ENCODE peak calls at places on chromosomes 3 and 15, in nine cellular contexts. M is mucosa of descending colon; N is A549; O is heart right ventricle; B is HCT116; Q is CD8-positive, alpha-beta T cell; U is heart left ventricle; L is RWPE2; K is psoas muscle. F is an unnamed sample.

GRCh38 chr3:112378989-112379692 is 46.2 kb downstream of the CD200 start:
- ATAC-seq in M (peak; percentile 26), N (no peak), O (no peak), B (no peak), Q (no peak), U (no peak), L (peak; percentile 95), K (no peak), F (no peak)

GRCh38 chr3:149501524-149501923 is 27.0 kb downstream of the TM4SF4 start:
- ATAC-seq in M (no peak), N (peak; percentile 21), O (no peak), B (no peak), Q (no peak), U (peak; percentile 29), L (no peak), K (peak; percentile 44), F (peak; percentile 46)

GRCh38 chr3:72178463-72179106 is 393.6 kb upstream of the PROK2 start:
- ATAC-seq in M (no peak), N (no peak), O (no peak), B (no peak), Q (no peak), U (no peak), L (no peak), K (no peak), F (no peak)

GRCh38 chr3:193942516-193943055 is 193.4 kb upstream of the HES1 start:
- ATAC-seq in M (no peak), N (no peak), O (no peak), B (peak; percentile 23), Q (no peak), U (no peak), L (no peak), K (no peak), F (no peak)

GRCh38 chr3:37813403-37813802 is 48.3 kb upstream of the CTDSPL start:
- ATAC-seq in M (no peak), N (no peak), O (no peak), B (no peak), Q (no peak), U (no peak), L (no peak), K (no peak), F (no peak)

GRCh38 chr15:65944404-65944803 is 75.1 kb downstream of the RAB11A start:
- ATAC-seq in M (no peak), N (no peak), O (no peak), B (no peak), Q (no peak), U (no peak), L (no peak), K (no peak), F (no peak)

GRCh38 chr3:184004483-184004882 is 13.2 kb downstream of the ABCC5 start:
- ATAC-seq in M (no peak), N (no peak), O (no peak), B (no peak), Q (no peak), U (peak; percentile 44), L (no peak), K (no peak), F (no peak)

GRCh38 chr15:77784361-77785292 is 151.9 kb upstream of the LINGO1 start:
- ATAC-seq in M (peak; percentile 44), N (peak; percentile 91), O (no peak), B (peak; percentile 93), Q (no peak), U (no peak), L (no peak), K (no peak), F (no peak)

GRCh38 chr3:173531602-173532001 is 134.1 kb downstream of the NLGN1 start:
- ATAC-seq in M (no peak), N (no peak), O (no peak), B (no peak), Q (no peak), U (no peak), L (no peak), K (no peak), F (no peak)

GRCh38 chr3:173529062-173529711 is 131.6 kb downstream of the NLGN1 start:
- ATAC-seq in M (peak; percentile 74), N (peak; percentile 81), O (no peak), B (peak; percentile 100), Q (no peak), U (no peak), L (peak; percentile 76), K (no peak), F (no peak)
- TF ChIP-seq CTCF in M (no peak), N (peak; percentile 24), O (no peak), B (peak; percentile 76), Q (no peak), U (no peak), L (peak; percentile 67), K (no peak), F (no peak)

GRCh38 chr3:50132421-50133282 is 22.5 kb upstream of the SEMA3F start:
- ATAC-seq in M (no peak), N (no peak), O (no peak), B (no peak), Q (no peak), U (no peak), L (no peak), K (no peak), F (no peak)

GRCh38 chr3:50127251-50127671 is 27.9 kb upstream of the SEMA3F start:
- ATAC-seq in M (no peak), N (no peak), O (no peak), B (no peak), Q (no peak), U (no peak), L (no peak), K (no peak), F (no peak)

GRCh38 chr3:50128001-50128400 is 27.1 kb upstream of the SEMA3F start:
- ATAC-seq in M (no peak), N (no peak), O (no peak), B (no peak), Q (no peak), U (no peak), L (no peak), K (no peak), F (no peak)

GRCh38 chr3:50133283-50133615 is 21.9 kb upstream of the SEMA3F start:
- ATAC-seq in M (no peak), N (no peak), O (no peak), B (no peak), Q (no peak), U (no peak), L (no peak), K (no peak), F (no peak)

DNA sequence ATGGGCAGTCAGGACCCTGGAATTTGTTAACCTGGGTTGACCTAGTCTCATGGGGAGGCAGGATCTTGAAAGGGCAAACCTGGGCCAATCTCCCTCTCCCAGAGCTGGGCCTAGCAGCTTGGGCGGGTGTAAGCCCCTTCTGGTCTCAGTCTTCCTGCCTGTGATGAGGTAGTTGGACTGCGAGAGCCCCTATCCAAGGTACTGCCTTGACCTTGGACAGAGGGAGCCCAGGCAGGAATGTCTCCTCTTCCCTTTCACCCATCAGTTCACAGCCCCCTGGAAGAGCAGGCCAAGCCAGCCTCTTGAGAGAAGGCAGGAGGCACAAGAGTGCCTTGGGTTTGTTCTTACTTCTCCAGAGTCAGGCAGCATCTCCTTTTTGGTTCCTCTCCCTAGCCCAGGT is 24.7 kb upstream of the SEMA3F start:
- ATAC-seq in M (no peak), N (no peak), O (no peak), B (no peak), Q (no peak), U (no peak), L (no peak), K (no peak), F (no peak)
- H3K4me1 ChIP-seq in M (no peaks in the 10 kb centered on the region), N (peaks cover 13% of the 10 kb centered on the region), O (no peaks in the 10 kb centered on the region), B (no peaks in the 10 kb centered on the region), Q (no peaks in the 10 kb centered on the region), U (no peaks in the 10 kb centered on the region), L (no peaks in the 10 kb centered on the region), K (no peaks in the 10 kb centered on the region), F (peaks cover 25% of the 10 kb centered on the region)

GRCh38 chr3:194952882-194953281 is 267.2 kb downstream of the FAM43A start:
- ATAC-seq in M (no peak), N (no peak), O (peak; percentile 60), B (no peak), Q (no peak), U (peak; percentile 61), L (no peak), K (no peak), F (no peak)

GRCh38 chr3:194950906-194951628 is 265.4 kb downstream of the FAM43A start:
- ATAC-seq in M (peak; percentile 54), N (no peak), O (no peak), B (no peak), Q (no peak), U (no peak), L (no peak), K (peak; percentile 84), F (no peak)

GRCh38 chr3:194949592-194949991 is 263.9 kb downstream of the FAM43A start:
- ATAC-seq in M (no peak), N (no peak), O (no peak), B (no peak), Q (no peak), U (no peak), L (no peak), K (no peak), F (no peak)

GRCh38 chr3:194953291-194953690 is 267.6 kb downstream of the FAM43A start:
- ATAC-seq in M (no peak), N (no peak), O (no peak), B (no peak), Q (no peak), U (no peak), L (no peak), K (no peak), F (no peak)

GRCh38 chr3:194951931-194952572 is 266.4 kb downstream of the FAM43A start:
- ATAC-seq in M (no peak), N (no peak), O (no peak), B (no peak), Q (no peak), U (peak; percentile 22), L (no peak), K (no peak), F (no peak)
- H3K4me3 ChIP-seq in M (no peak overlapping the region), N (no peak overlapping the region), O (no peak overlapping the region), B (no peak overlapping the region), Q (no peak overlapping the region), U (no peak overlapping the region), L (no peak overlapping the region), K (no peak overlapping the region), F (no peak overlapping the region)

GRCh38 chr3:130787422-130788068 is 40.9 kb upstream of the PIK3R4 start:
- ATAC-seq in M (no peak), N (no peak), O (no peak), B (no peak), Q (no peak), U (no peak), L (no peak), K (no peak), F (no peak)

GRCh38 chr3:130792241-130792640 is 45.6 kb upstream of the PIK3R4 start:
- ATAC-seq in M (no peak), N (no peak), O (no peak), B (no peak), Q (no peak), U (no peak), L (no peak), K (no peak), F (no peak)

GRCh38 chr3:130786306-130786705 is 39.7 kb upstream of the PIK3R4 start:
- ATAC-seq in M (no peak), N (no peak), O (no peak), B (no peak), Q (no peak), U (no peak), L (no peak), K (no peak), F (no peak)

DNA sequence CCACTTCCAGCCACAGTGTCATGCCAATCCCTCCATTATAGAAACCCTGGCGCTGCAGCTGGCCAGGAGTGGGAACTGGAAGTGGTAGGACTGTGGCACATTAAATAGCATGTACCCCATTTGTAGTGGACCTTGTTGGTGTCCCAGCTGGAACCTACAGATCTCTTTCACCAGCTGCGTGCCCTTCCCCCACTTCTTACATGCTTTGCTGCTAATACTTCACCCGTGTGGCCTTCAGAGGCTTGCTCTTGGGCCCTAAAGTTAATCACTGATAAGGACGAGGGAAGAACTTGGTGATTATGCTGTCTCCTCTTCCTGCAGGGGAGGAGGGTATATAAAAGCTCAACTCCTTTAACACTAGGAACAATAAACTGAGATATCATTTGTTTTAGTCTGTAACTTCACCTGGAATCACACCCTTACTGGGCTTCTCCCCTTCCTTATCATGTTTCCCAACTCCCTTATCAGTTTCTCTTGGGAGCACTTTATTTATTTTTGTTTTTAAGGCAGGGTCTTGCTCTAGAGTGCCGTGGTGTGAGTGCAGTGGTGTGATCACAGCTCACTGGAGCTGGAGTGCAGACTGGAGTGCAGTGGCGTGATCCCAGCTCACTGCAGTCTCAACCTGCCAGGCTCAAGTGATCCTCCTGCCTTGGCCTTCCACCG is 43.2 kb upstream of the PIK3R4 start:
- ATAC-seq in M (peak; percentile 93), N (no peak), O (no peak), B (no peak), Q (no peak), U (no peak), L (no peak), K (no peak), F (no peak)
- TF ChIP-seq CTCF in M (no peak), N (no peak), O (no peak), B (no peak), Q (no peak), U (no peak), L (no peak), K (no peak), F (no peak)

F was measured in gastroesophageal sphincter.